ENCODE peak calls at places on chromosomes 13 and 19, in nine cellular contexts. L, K, U, B, C, O, H, T and G are unnamed samples.

GRCh38 chr19:4474504-4475136 is 2.5 kb downstream of the HDGFL2 start:
- DNase-seq in L (no peak), K (no peak), U (no peak), B (peak), C (no peak), O (peak), H (no peak), T (peak), G (peak)

GRCh38 chr19:4609878-4610511 is 29.3 kb upstream of the TNFAIP8L1 start:
- DNase-seq in L (peak), K (no peak), U (peak), B (no peak), C (no peak), O (no peak), H (no peak), T (no peak), G (no peak)

GRCh38 chr19:3124630-3125029 is 11.2 kb upstream of the GNA15 start:
- DNase-seq in L (no peak), K (no peak), U (no peak), B (no peak), C (no peak), O (no peak), H (no peak), T (no peak), G (no peak)

GRCh38 chr19:53193534-53194222 is 520 bp upstream of the ZNF665 start:
- DNase-seq in L (no peak), K (no peak), U (no peak), B (no peak), C (no peak), O (no peak), H (no peak), T (no peak), G (no peak)

GRCh38 chr19:55247621-55248099 is 11.2 kb downstream of the PPP6R1 start:
- DNase-seq in L (no peak), K (peak), U (peak), B (no peak), C (no peak), O (peak), H (no peak), T (peak), G (no peak)

GRCh38 chr13:98273824-98274786 is 97.0 kb upstream of the RNF113B start:
- DNase-seq in L (peak), K (no peak), U (no peak), B (no peak), C (no peak), O (no peak), H (no peak), T (peak), G (no peak)

GRCh38 chr19:3336680-3337523 is 29.5 kb upstream of the NFIC start:
- DNase-seq in L (peak), K (peak), U (peak), B (no peak), C (no peak), O (peak), H (no peak), T (peak), G (peak)

GRCh38 chr19:871446-872265 is 12.2 kb downstream of the CFD start:
- DNase-seq in L (no peak), K (no peak), U (no peak), B (no peak), C (no peak), O (no peak), H (peak), T (peak), G (no peak)

GRCh38 chr13:31739226-31739625 is at the start of gene RXFP2:
- DNase-seq in L (no peak), K (no peak), U (no peak), B (no peak), C (no peak), O (no peak), H (no peak), T (no peak), G (no peak)

GRCh38 chr13:40536443-40537113 is 129.9 kb downstream of the FOXO1 start:
- DNase-seq in L (peak), K (no peak), U (no peak), B (no peak), C (no peak), O (no peak), H (no peak), T (no peak), G (peak)

GRCh38 chr13:79647518-79647917 is 166.6 kb downstream of the NDFIP2 start:
- DNase-seq in L (peak), K (no peak), U (no peak), B (no peak), C (no peak), O (peak), H (no peak), T (no peak), G (peak)

GRCh38 chr13:34779171-34779570 is 162.9 kb upstream of the NBEA start:
- DNase-seq in L (no peak), K (no peak), U (no peak), B (no peak), C (no peak), O (no peak), H (no peak), T (no peak), G (no peak)

GRCh38 chr13:41707192-41707858 is 250.0 kb downstream of the RGCC start:
- DNase-seq in L (no peak), K (no peak), U (no peak), B (no peak), C (no peak), O (no peak), H (no peak), T (no peak), G (no peak)

GRCh38 chr19:45507864-45508680 is 793 bp downstream of the VASP start:
- DNase-seq in L (peak), K (peak), U (no peak), B (no peak), C (no peak), O (peak), H (peak), T (peak), G (peak)

GRCh38 chr13:112619730-112620639 is 32.0 kb upstream of the TUBGCP3 start:
- DNase-seq in L (peak), K (no peak), U (no peak), B (no peak), C (no peak), O (peak), H (no peak), T (peak), G (peak)

GRCh38 chr13:29922896-29923295 is 72.5 kb upstream of the UBL3 start:
- DNase-seq in L (no peak), K (no peak), U (no peak), B (peak), C (no peak), O (peak), H (no peak), T (peak), G (no peak)